ENCODE peak calls at places on chromosomes 3 and 15, in five cellular contexts. P, F, Q, R and D are unnamed samples.
A peak's percentile ranks its signal among the peaks of the same experiment; 100 is the strongest.

GRCh38 chr3:184741259-184741556 is 29.3 kb upstream of the MAGEF1 start:
- DNase-seq in P (no peak), F (no peak), Q (no peak), R (no peak), D (no peak)

GRCh38 chr15:77546870-77547269 is 85.8 kb downstream of the LINGO1 start:
- DNase-seq in P (no peak), R (no peak), F (no peak), Q (no peak), D (no peak)

GRCh38 chr15:78716651-78717050 is 75.6 kb upstream of the CHRNB4 start:
- DNase-seq in R (no peak), F (no peak), Q (no peak), P (no peak), D (no peak)

GRCh38 chr3:69326821-69327433 is 59.0 kb downstream of the FRMD4B start:
- DNase-seq in P (peak; percentile 2), F (no peak), R (no peak), Q (no peak), D (no peak)

GRCh38 chr3:125003369-125003853 is 52.4 kb downstream of the HEG1 start:
- DNase-seq in F (no peak), P (no peak), Q (peak; percentile 91), R (no peak), D (peak; percentile 91)

GRCh38 chr3:183988216-183988790 is 29.4 kb downstream of the ABCC5 start:
- DNase-seq in Q (no peak), R (no peak), P (no peak), F (no peak), D (peak; percentile 56)

GRCh38 chr3:101780661-101781060 is 1.6 kb downstream of the NXPE3 start:
- DNase-seq in P (no peak), R (no peak), F (no peak), Q (no peak), D (peak; percentile 50)

GRCh38 chr15:74265046-74265639 is 29.0 kb downstream of the CCDC33 start:
- DNase-seq in R (peak; percentile 61), P (no peak), Q (no peak), F (peak; percentile 70), D (peak; percentile 77)

GRCh38 chr3:58688563-58688962 is 22.0 kb upstream of the FAM3D start:
- DNase-seq in Q (no peak), R (no peak), F (no peak), P (no peak), D (peak; percentile 86)

GRCh38 chr3:190505381-190506003 is 8.4 kb upstream of the IL1RAP start:
- DNase-seq in R (no peak), P (no peak), Q (no peak), F (no peak), D (no peak)

GRCh38 chr3:56303508-56303907 is 164.8 kb downstream of the ERC2 start:
- DNase-seq in Q (no peak), F (peak; percentile 67), R (no peak), P (no peak), D (peak; percentile 44)

GRCh38 chr3:167051421-167051820 is 328.7 kb downstream of the ZBBX start:
- DNase-seq in Q (no peak), P (no peak), F (no peak), R (no peak), D (no peak)

GRCh38 chr3:30538787-30539186 is 67.6 kb upstream of the TGFBR2 start:
- DNase-seq in P (no peak), Q (no peak), F (no peak), R (no peak), D (no peak)

GRCh38 chr15:76199106-76200082 is 111.9 kb downstream of the ETFA start:
- DNase-seq in Q (peak; percentile 88), F (no peak), R (no peak), P (no peak), D (no peak)